ENCODE peak calls at places on chromosomes 13 and 19, in ten cellular contexts. H is hepatocyte; N is astrocyte of the spinal cord; L is H1; R is naive thymus-derived CD4-positive, alpha-beta T cell; E is dorsolateral prefrontal cortex; O is endodermal cell; K is CD8-positive, alpha-beta T cell; T is fibroblast of lung; X is psoas muscle. Q is an unnamed sample.

GRCh38 chr13:113862766-113863510 is 938 bp downstream of the GAS6 start:
- DNase-seq in H (peak), T (no peak), N (peak), O (peak), X (peak), E (peak), R (no peak), K (no peak), L (peak), Q (no peak)

GRCh38 chr13:54627973-54628372 is 1599.4 kb downstream of the OLFM4 start:
- DNase-seq in H (no peak), N (no peak), T (no peak), E (no peak), K (no peak), O (no peak), R (no peak), X (no peak), L (no peak), Q (no peak)

GRCh38 chr19:7533281-7533819 is 2.2 kb upstream of the PNPLA6 start:
- DNase-seq in H (no peak), L (peak), K (no peak), X (peak), N (peak), T (peak), R (no peak), E (peak), O (peak), Q (peak)

GRCh38 chr19:49425922-49426592 is 869 bp downstream of the GFY start:
- DNase-seq in K (no peak), O (peak), N (no peak), R (no peak), X (no peak), L (peak), T (no peak), H (no peak), E (no peak), Q (no peak)

GRCh38 chr19:4986471-4986888 is 17.6 kb downstream of the KDM4B start:
- DNase-seq in T (no peak), N (no peak), R (no peak), L (no peak), X (no peak), E (no peak), K (no peak), O (no peak), H (no peak), Q (no peak)

GRCh38 chr13:79307866-79308298 is 98.2 kb downstream of the RBM26 start:
- DNase-seq in N (peak), E (peak), H (no peak), T (peak), K (no peak), L (no peak), O (peak), R (no peak), X (no peak), Q (no peak)

GRCh38 chr19:34959021-34959420 is 5.0 kb downstream of the ZNF792 start:
- DNase-seq in L (no peak), T (no peak), X (no peak), R (no peak), N (no peak), K (no peak), O (no peak), E (no peak), H (no peak), Q (no peak)

GRCh38 chr19:40217921-40218890 is at the start of gene TTC9B:
- DNase-seq in H (peak), R (peak), X (no peak), T (no peak), O (peak), L (peak), K (no peak), E (peak), N (no peak), Q (peak)

GRCh38 chr13:94632227-94632980 is 30.7 kb downstream of the GPR180 start:
- DNase-seq in L (no peak), X (no peak), O (no peak), R (no peak), N (no peak), E (no peak), H (no peak), T (no peak), K (no peak), Q (no peak)

GRCh38 chr13:31951215-31951678 is 80.3 kb upstream of the FRY start:
- DNase-seq in O (no peak), X (peak), K (no peak), R (no peak), T (no peak), E (peak), N (no peak), L (no peak), H (peak), Q (no peak)

GRCh38 chr19:46812898-46813569 is 24.6 kb upstream of the SLC1A5 start:
- DNase-seq in N (no peak), K (no peak), E (no peak), O (no peak), X (no peak), L (peak), H (no peak), T (no peak), R (no peak), Q (no peak)

GRCh38 chr19:45577111-45577905 is 7.3 kb downstream of the OPA3 start:
- DNase-seq in K (no peak), R (no peak), X (peak), H (peak), T (peak), N (peak), O (peak), L (no peak), E (no peak), Q (no peak)

GRCh38 chr19:46878613-46879375 is 18.0 kb downstream of the ARHGAP35 start:
- DNase-seq in O (peak), R (no peak), N (peak), T (peak), X (no peak), E (no peak), H (no peak), K (no peak), L (no peak), Q (no peak)

GRCh38 chr13:75685239-75685697 is 49.1 kb downstream of the LMO7 start:
- DNase-seq in E (no peak), N (peak), X (no peak), T (peak), O (peak), H (no peak), L (no peak), R (no peak), K (no peak), Q (peak)

GRCh38 chr19:18286973-18287635 is 5.7 kb upstream of the JUND start:
- DNase-seq in O (peak), L (no peak), N (no peak), R (no peak), E (no peak), T (no peak), K (no peak), X (no peak), H (no peak), Q (no peak)

GRCh38 chr19:49687566-49688316 is 1.7 kb upstream of the ADM5 start:
- DNase-seq in X (no peak), K (no peak), N (no peak), O (no peak), L (no peak), H (no peak), T (no peak), E (no peak), R (no peak), Q (peak)

GRCh38 chr13:85619321-85619720 is 179.9 kb downstream of the SLITRK6 start:
- DNase-seq in O (no peak), L (no peak), X (no peak), T (no peak), R (no peak), N (no peak), K (no peak), H (no peak), E (no peak), Q (no peak)

GRCh38 chr19:39327990-39328705 is 7.5 kb upstream of the LRFN1 start:
- DNase-seq in R (peak), N (peak), O (peak), H (peak), K (peak), T (peak), X (peak), L (peak), E (peak), Q (peak)

GRCh38 chr13:98142427-98143156 is at the start of gene FARP1:
- DNase-seq in N (peak), H (peak), T (peak), R (peak), L (peak), E (peak), K (no peak), O (peak), X (peak), Q (peak)

DNA sequence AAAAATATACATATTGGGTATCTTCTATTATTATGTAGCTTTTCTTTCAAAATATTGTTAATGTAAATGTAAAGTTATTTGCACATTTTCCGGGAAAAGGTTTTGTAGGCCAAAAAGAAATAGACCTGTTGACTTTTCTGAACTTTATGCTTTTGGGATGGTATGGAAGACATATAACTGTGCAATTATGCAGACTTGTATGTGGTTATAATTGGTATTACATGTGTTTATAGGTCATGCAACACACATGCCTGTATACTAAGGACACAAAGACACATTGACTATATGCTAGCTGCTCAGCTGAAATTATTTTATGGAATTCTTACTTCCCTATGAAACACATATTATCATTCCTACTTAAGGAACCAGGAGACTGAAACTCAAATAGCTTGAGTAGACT is 2.3 kb upstream of the NBEA start:
- DNase-seq in N (no peak), E (no peak), R (no peak), H (no peak), X (no peak), O (no peak), L (no peak), K (no peak), T (no peak), Q (no peak)
- H3K4me3 ChIP-seq in N (no peak), E (no peak), R (no peak), H (no peak), X (no peak), O (no peak), L (no peak), K (no peak), T (no peak), Q (no peak)

GRCh38 chr19:31338069-31338767 is 11.0 kb downstream of the TSHZ3 start:
- DNase-seq in X (peak), H (peak), L (peak), E (peak), T (peak), K (no peak), R (peak), N (peak), O (peak), Q (peak)
- H3K4me3 ChIP-seq in X (no peak), H (no peak), L (no peak), E (no peak), T (no peak), K (no peak), R (no peak), N (no peak), O (no peak), Q (no peak)

DNA sequence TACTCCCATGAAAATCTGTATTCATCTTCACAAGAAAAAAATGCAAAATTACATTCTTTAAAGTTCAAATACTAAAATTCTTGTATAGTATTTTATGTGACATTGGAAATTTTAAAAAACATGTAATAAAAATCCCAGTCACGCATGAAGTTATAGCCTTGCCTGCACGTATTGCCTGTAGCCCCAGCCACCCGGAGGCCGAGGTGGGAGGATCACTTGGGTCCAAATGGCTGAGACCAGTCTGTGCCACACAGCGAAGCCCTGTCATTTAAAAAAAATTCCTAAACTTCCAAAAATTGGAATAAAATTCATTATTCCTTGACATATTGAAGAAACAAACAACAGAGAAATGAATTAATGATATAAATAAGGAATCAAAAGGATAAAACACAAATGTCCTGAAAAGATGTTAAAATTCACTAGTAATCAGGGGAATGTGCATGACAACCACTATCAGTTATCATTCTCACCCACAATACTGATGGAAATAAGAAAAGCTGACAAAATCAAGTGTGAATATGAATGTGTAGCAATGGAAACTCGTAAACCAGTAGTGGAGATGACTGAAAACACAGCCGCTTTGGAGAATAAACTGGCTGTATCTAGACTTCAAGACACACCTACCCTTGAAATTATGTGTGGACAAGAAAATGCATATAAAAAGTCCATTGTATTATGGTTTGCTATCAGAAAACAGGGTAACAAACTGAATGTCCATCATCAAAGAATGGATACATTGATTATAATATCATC is 7.5 kb downstream of the CARD8 start:
- DNase-seq in K (no peak), N (no peak), O (no peak), X (no peak), L (no peak), T (no peak), H (no peak), R (no peak), E (no peak), Q (no peak)
- H3K4me3 ChIP-seq in K (peak), N (no peak), O (no peak), X (peak), L (no peak), T (no peak), H (no peak), R (peak), E (no peak), Q (peak)

DNA sequence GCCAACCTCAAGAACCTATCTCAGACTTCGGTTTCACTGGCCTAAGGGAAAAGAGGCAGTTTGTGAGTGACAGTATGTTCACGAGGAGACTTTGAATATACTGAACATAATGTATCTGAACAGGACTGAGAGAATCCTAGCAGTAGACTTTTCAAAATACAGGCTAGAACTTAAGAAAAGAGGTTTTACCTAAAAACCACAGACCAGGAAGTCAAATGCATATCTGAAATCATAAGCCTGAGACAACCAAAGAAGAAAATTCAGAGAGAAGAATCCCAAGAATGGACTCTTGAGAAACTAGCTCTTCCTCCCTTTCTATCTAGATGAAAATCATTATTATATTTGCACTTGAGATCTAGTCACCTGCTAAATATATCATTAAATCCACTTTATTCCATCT is 17.6 kb downstream of the MYCBP2 start:
- DNase-seq in E (no peak), L (no peak), N (no peak), X (no peak), O (no peak), H (no peak), T (no peak), R (no peak), K (no peak), Q (no peak)
- H3K4me3 ChIP-seq in E (no peak), L (no peak), N (no peak), X (no peak), O (no peak), H (no peak), T (no peak), R (no peak), K (no peak), Q (no peak)

DNA sequence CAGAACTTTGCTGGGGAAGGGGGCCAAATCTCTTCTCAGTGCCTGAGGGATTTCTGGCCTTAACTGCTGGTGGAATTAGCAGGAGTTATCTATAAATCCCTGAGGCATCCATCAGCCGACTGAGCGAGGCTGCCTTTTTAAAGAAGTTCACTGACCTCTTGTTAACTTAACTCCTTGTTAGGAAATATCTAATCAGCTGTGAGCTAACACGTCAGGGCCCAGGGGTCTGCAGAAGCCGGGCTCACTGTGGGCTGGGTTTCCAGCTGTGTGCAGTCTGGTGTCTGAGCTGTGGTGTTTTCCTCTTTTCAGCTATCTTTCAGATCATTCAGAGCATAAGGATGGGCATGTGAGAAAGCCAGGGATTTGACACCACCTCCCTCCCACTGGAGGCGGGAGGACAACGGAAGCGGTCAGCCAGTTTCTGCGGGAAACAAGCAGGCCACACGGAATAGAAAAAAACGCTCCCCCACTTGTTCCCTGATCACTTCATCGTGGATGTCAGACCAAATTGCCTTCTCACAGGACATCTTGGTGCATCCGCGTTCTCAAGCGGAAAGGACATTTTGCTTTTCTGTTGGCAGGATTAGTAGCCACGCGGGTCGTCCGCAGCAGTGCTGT is 23.4 kb downstream of the SERP2 start:
- DNase-seq in L (no peak), K (no peak), X (no peak), T (peak), R (no peak), N (peak), H (peak), E (no peak), O (peak), Q (no peak)
- H3K4me3 ChIP-seq in L (no peak), K (no peak), X (peak), T (no peak), R (no peak), N (no peak), H (no peak), E (no peak), O (peak), Q (no peak)

GRCh38 chr19:6239871-6240676 is 39.7 kb downstream of the MLLT1 start:
- DNase-seq in K (no peak), L (no peak), X (no peak), H (no peak), T (no peak), N (no peak), O (no peak), E (no peak), R (no peak), Q (no peak)

GRCh38 chr19:6238256-6238642 is 41.5 kb downstream of the MLLT1 start:
- DNase-seq in R (no peak), E (no peak), K (peak), X (no peak), T (no peak), H (no peak), L (no peak), O (no peak), N (no peak), Q (no peak)

GRCh38 chr19:6238643-6239281 is 41.0 kb downstream of the MLLT1 start:
- DNase-seq in N (peak), L (no peak), T (peak), E (no peak), O (no peak), H (no peak), X (peak), K (no peak), R (no peak), Q (no peak)

GRCh38 chr19:6241056-6241455 is 38.7 kb downstream of the MLLT1 start:
- DNase-seq in H (no peak), O (no peak), K (no peak), N (no peak), L (no peak), X (no peak), E (no peak), T (no peak), R (no peak), Q (no peak)

GRCh38 chr19:6239401-6239844 is 40.4 kb downstream of the MLLT1 start:
- DNase-seq in O (no peak), R (no peak), T (no peak), L (no peak), K (no peak), E (no peak), X (no peak), N (no peak), H (no peak), Q (no peak)
- H3K4me3 ChIP-seq in O (no peak), R (no peak), T (no peak), L (no peak), K (no peak), E (no peak), X (peak), N (no peak), H (no peak), Q (no peak)

GRCh38 chr13:93227906-93228801 is 1.5 kb downstream of the GPC6 start:
- DNase-seq in N (peak), X (peak), R (no peak), O (peak), K (no peak), T (peak), H (peak), E (peak), L (peak), Q (peak)
- H3K4me3 ChIP-seq in N (peak), X (peak), R (no peak), O (peak), K (no peak), T (peak), H (peak), E (peak), L (peak), Q (peak)

Q was measured in A673.